ENCODE peak calls at places on chromosomes 16 and 17, in seven cellular contexts. U, C, A, G, H, O and Y are unnamed samples.

GRCh38 chr17:1554751-1555617 is 7.6 kb downstream of the PITPNA start:
- DNase-seq in A (no peak), H (no peak), U (no peak), G (no peak), O (no peak), C (no peak), Y (peak; percentile 23)

GRCh38 chr17:67128700-67129099 is 84.3 kb downstream of the CACNG1 start:
- DNase-seq in A (no peak), G (no peak), H (no peak), O (no peak), C (peak; percentile 64), U (no peak), Y (no peak)

GRCh38 chr17:38748329-38749221 is at the start of gene PCGF2:
- DNase-seq in U (peak; percentile 98), A (peak; percentile 97), O (peak; percentile 98), H (peak; percentile 90), G (peak; percentile 92), C (peak; percentile 89), Y (peak; percentile 97)

GRCh38 chr16:55035037-55035436 is 104.4 kb downstream of the IRX5 start:
- DNase-seq in G (peak; percentile 33), A (peak; percentile 80), C (no peak), U (peak; percentile 62), H (no peak), O (peak; percentile 90), Y (no peak)

GRCh38 chr17:27631897-27632725 is 1.1 kb downstream of the LGALS9 start:
- DNase-seq in O (no peak), G (no peak), C (no peak), A (no peak), U (no peak), H (no peak), Y (no peak)

GRCh38 chr16:27332105-27332504 is 18.3 kb downstream of the IL4R start:
- DNase-seq in C (no peak), A (no peak), U (peak; percentile 32), H (no peak), O (no peak), G (no peak), Y (no peak)

GRCh38 chr16:69500496-69500895 is 65.3 kb upstream of the NFAT5 start:
- DNase-seq in O (no peak), U (no peak), G (no peak), H (no peak), C (no peak), A (no peak), Y (no peak)

GRCh38 chr17:65057520-65058075 is 1.1 kb upstream of the GNA13 start:
- DNase-seq in C (no peak), O (no peak), U (peak; percentile 20), A (no peak), H (no peak), G (no peak), Y (no peak)

GRCh38 chr17:80145076-80146075 is 1.6 kb downstream of the EIF4A3 start:
- DNase-seq in A (no peak), G (peak; percentile 11), O (no peak), U (no peak), H (no peak), C (peak; percentile 5), Y (peak; percentile 77)

GRCh38 chr16:5252800-5253199 is 155.2 kb upstream of the EEF2KMT start:
- DNase-seq in H (no peak), G (no peak), C (no peak), O (peak; percentile 54), U (no peak), A (peak; percentile 50), Y (no peak)

GRCh38 chr17:66952031-66952524 is 12.4 kb upstream of the CACNG4 start:
- DNase-seq in U (peak; percentile 98), G (peak; percentile 98), H (peak; percentile 76), O (peak; percentile 64), A (peak; percentile 16), C (peak; percentile 97), Y (peak; percentile 96)

GRCh38 chr17:28407130-28407973 is 1.3 kb upstream of the SLC46A1 start:
- DNase-seq in U (no peak), H (no peak), C (no peak), A (peak; percentile 27), O (peak; percentile 68), G (no peak), Y (no peak)

GRCh38 chr17:72407336-72408121 is 286.7 kb downstream of the SOX9 start:
- DNase-seq in G (peak; percentile 100), U (peak; percentile 80), A (no peak), H (peak; percentile 96), O (peak; percentile 59), C (peak; percentile 99), Y (peak; percentile 95)

GRCh38 chr16:87305505-87306391 is 11.4 kb downstream of the C16orf95 start:
- DNase-seq in H (peak; percentile 30), C (no peak), G (peak; percentile 35), A (peak; percentile 28), U (peak; percentile 62), O (peak; percentile 56), Y (peak; percentile 74)

GRCh38 chr17:49108318-49108717 is 24.3 kb upstream of the B4GALNT2 start:
- DNase-seq in G (peak; percentile 77), C (peak; percentile 85), U (peak; percentile 61), H (peak; percentile 26), A (no peak), O (peak; percentile 44), Y (peak; percentile 86)

GRCh38 chr17:75516619-75517276 is 420 bp downstream of the TSEN54 start:
- DNase-seq in O (peak; percentile 46), G (peak; percentile 67), A (peak; percentile 82), C (no peak), U (peak; percentile 60), H (peak; percentile 22), Y (peak; percentile 93)

GRCh38 chr16:4805231-4805630 is 2.8 kb upstream of the ROGDI start:
- DNase-seq in C (no peak), G (no peak), A (no peak), H (no peak), O (no peak), U (no peak), Y (peak; percentile 54)

GRCh38 chr16:830107-830870 is 29.8 kb upstream of the GNG13 start:
- DNase-seq in H (no peak), O (no peak), C (no peak), U (no peak), G (no peak), A (no peak), Y (no peak)

GRCh38 chr16:87993901-87994300 is 42.7 kb downstream of the BANP start:
- DNase-seq in G (no peak), C (no peak), O (no peak), H (no peak), U (no peak), A (no peak), Y (no peak)

GRCh38 chr16:6066601-6067000 is 969.0 kb upstream of the EEF2KMT start:
- DNase-seq in C (no peak), A (no peak), O (no peak), H (no peak), U (no peak), G (no peak), Y (no peak)

GRCh38 chr17:46950997-46951621 is 27.9 kb downstream of the RPRML start:
- DNase-seq in H (no peak), O (no peak), C (no peak), U (peak; percentile 79), A (peak; percentile 41), G (no peak), Y (no peak)

GRCh38 chr17:74369221-74369620 is 1.9 kb downstream of the GPR142 start:
- DNase-seq in U (no peak), C (no peak), H (no peak), O (peak; percentile 66), A (peak; percentile 67), G (no peak), Y (peak; percentile 32)

GRCh38 chr17:77405867-77406513 is 265.2 kb downstream of the SEC14L1 start:
- DNase-seq in O (no peak), U (no peak), C (no peak), A (no peak), G (no peak), H (no peak), Y (peak; percentile 86)

GRCh38 chr17:46977348-46977747 is 1.7 kb downstream of the RPRML start:
- DNase-seq in A (peak; percentile 93), O (peak; percentile 97), G (peak; percentile 34), H (peak; percentile 16), C (peak; percentile 18), U (peak; percentile 97), Y (peak; percentile 56)

GRCh38 chr16:49638696-49639629 is 216.9 kb downstream of the ZNF423 start:
- DNase-seq in U (no peak), H (peak; percentile 68), G (no peak), A (no peak), O (no peak), C (peak; percentile 12), Y (peak; percentile 91)

DNA sequence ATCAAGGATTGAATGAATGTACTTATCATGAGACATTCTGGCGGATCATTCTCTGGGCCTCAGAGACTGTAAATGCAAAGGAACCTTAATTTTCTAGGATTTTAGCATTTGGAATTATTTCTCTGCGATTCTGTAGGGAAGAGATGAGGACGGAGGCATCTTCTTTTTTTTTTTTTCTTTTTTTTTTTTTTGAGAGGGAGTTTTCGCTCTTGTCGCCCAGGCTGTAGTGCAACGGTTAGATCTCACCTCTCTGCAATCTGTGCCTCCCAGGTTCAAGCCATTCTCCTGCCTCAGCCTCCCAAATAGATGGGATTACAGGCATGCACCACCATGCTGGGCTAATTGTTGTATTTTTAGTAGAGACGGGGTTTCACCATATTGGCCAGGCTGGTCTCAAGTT is 2.1 kb downstream of the ITGAL start:
- DNase-seq in G (no peak), U (no peak), A (no peak), O (no peak), H (no peak), C (no peak), Y (no peak)
- H3K4me2 ChIP-seq in G (no peak overlapping the region), U (no peak overlapping the region), A (no peak overlapping the region), O (no peak overlapping the region), H (no peak overlapping the region), C (no peak overlapping the region), Y (no peak overlapping the region)

GRCh38 chr17:41733348-41734138 is 900 bp downstream of the HAP1 start:
- DNase-seq in O (no peak), C (no peak), G (no peak), H (no peak), U (no peak), A (peak; percentile 53), Y (peak; percentile 63)
- H3K4me3 ChIP-seq in O (peak overlapping the region; percentile 84), C (peak overlapping the region; percentile 35), G (peak overlapping the region; percentile 57), H (peak overlapping the region; percentile 50), U (no peak overlapping the region), A (peak overlapping the region; percentile 70), Y (no peak overlapping the region)

GRCh38 chr17:45413498-45413923 is 19.2 kb downstream of the ARHGAP27 start:
- DNase-seq in A (no peak), U (no peak), O (no peak), H (no peak), C (no peak), G (no peak), Y (peak; percentile 47)
- H3K4me2 ChIP-seq in A (no peak overlapping the region), U (no peak overlapping the region), O (no peak overlapping the region), H (no peak overlapping the region), C (no peak overlapping the region), G (no peak overlapping the region), Y (no peak overlapping the region)

DNA sequence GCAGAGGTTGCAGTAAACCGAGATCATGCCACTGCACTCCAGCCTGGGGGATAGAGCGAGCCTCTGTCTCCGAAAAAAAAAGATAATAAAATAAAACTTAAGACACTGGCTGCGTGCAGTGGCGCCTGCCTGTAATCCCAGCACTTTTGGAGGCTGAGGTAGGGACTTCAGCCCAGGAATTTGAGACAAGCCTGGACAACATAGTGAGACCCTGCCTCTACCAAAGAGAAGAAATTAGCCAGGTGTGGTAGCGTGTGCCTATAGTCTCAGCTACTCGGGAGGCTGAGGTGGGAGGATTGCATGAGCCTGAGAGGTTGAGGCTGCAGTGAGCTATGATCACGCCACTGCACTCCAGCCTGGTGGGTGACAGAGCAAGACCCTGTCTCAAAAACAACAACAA is 26.6 kb downstream of the RARA start:
- DNase-seq in C (no peak), A (no peak), H (no peak), G (no peak), O (no peak), U (no peak), Y (no peak)
- H3K4me3 ChIP-seq in C (no peak overlapping the region), A (no peak overlapping the region), H (no peak overlapping the region), G (no peak overlapping the region), O (no peak overlapping the region), U (no peak overlapping the region), Y (no peak overlapping the region)